ENCODE peak calls at places on chromosomes 3 and 15, in eight cellular contexts. N is iris pigment epithelial cell; K is endodermal cell; J is NCI-H1092; A is stimulated activated CD4-positive, alpha-beta T cell treated with anti-CD3 and anti-CD28 coated beads, Interleukin-12 subunit alpha, Interleukin-12 subunit beta, amount 100 ng/mL, for 24 hours; Q is GM20000; Y is Caki2; F is KBM-7. S is an unnamed sample.

GRCh38 chr3:81289676-81290075 is 471.8 kb downstream of the GBE1 start:
- DNase-seq in N (peak; percentile 65), Y (no peak), Q (no peak), A (no peak), J (no peak), F (no peak), K (no peak), S (no peak)

GRCh38 chr3:128447561-128448013 is 19.1 kb downstream of the DNAJB8 start:
- DNase-seq in J (no peak), K (no peak), Q (no peak), F (no peak), Y (peak; percentile 12), A (peak; percentile 17), N (no peak), S (no peak)

GRCh38 chr3:120275553-120276092 is 9.4 kb downstream of the GPR156 start:
- DNase-seq in F (no peak), J (no peak), A (no peak), N (no peak), Y (no peak), Q (no peak), K (no peak), S (no peak)

GRCh38 chr3:16350041-16350952 is 85.3 kb downstream of the OXNAD1 start:
- DNase-seq in N (peak; percentile 53), Q (no peak), A (no peak), J (no peak), K (no peak), Y (no peak), F (no peak), S (no peak)

GRCh38 chr15:31387483-31388118 is 61.0 kb downstream of the KLF13 start:
- DNase-seq in A (no peak), Y (no peak), Q (peak; percentile 7), J (peak; percentile 46), F (no peak), K (no peak), N (no peak), S (no peak)

GRCh38 chr3:136860541-136860940 is 1.5 kb upstream of the NCK1 start:
- DNase-seq in A (no peak), N (peak; percentile 28), K (peak; percentile 57), Q (no peak), Y (peak; percentile 6), F (peak; percentile 44), J (no peak), S (no peak)

GRCh38 chr3:57951106-57951882 is 56.9 kb upstream of the FLNB start:
- DNase-seq in F (peak; percentile 84), Y (peak; percentile 90), K (peak; percentile 58), A (no peak), Q (no peak), J (no peak), N (peak; percentile 88), S (no peak)

GRCh38 chr3:97658670-97659285 is 105.8 kb upstream of the ARL6 start:
- DNase-seq in A (no peak), Y (peak; percentile 7), Q (peak; percentile 8), K (no peak), N (peak; percentile 23), F (peak; percentile 38), J (peak; percentile 57), S (no peak)

GRCh38 chr3:13658681-13659080 is 109.8 kb downstream of the FBLN2 start:
- DNase-seq in K (no peak), Q (no peak), J (no peak), Y (no peak), N (no peak), F (no peak), A (no peak), S (no peak)

GRCh38 chr15:93943607-93944006 is 287.8 kb upstream of the MCTP2 start:
- DNase-seq in F (no peak), A (no peak), Y (no peak), J (no peak), K (no peak), N (no peak), Q (no peak), S (no peak)

GRCh38 chr15:56537881-56538280 is 72.9 kb upstream of the MNS1 start:
- DNase-seq in A (no peak), F (no peak), K (peak; percentile 74), J (no peak), Q (peak; percentile 17), N (peak; percentile 8), Y (no peak), S (no peak)

S was measured in T-helper 22 cell.